ENCODE peak calls at places on chromosomes 7 and 10, in nine cellular contexts. Z is foreskin fibroblast; R is lower leg skin; I is mesothelial cell of epicardium; K is endothelial cell; F is H9; E is astrocyte of the cerebellum; J is CD8-positive, alpha-beta T cell; M is AG04449. N is an unnamed sample.
A peak's percentile ranks its signal among the peaks of the same experiment; 100 is the strongest.

GRCh38 chr10:79940431-79940830 is 8.5 kb downstream of the SFTPD start:
- DNase-seq in F (no peak), R (no peak), Z (no peak), E (no peak), J (no peak), I (no peak), K (peak; percentile 1), M (no peak), N (no peak)

GRCh38 chr7:13879994-13880686 is 109.3 kb downstream of the ETV1 start:
- DNase-seq in Z (peak; percentile 74), K (no peak), M (no peak), J (no peak), I (no peak), E (no peak), F (no peak), R (no peak), N (no peak)

GRCh38 chr10:85795460-85795859 is 571.1 kb downstream of the GRID1 start:
- DNase-seq in J (no peak), M (no peak), Z (no peak), I (no peak), R (no peak), K (no peak), F (no peak), E (no peak), N (no peak)

GRCh38 chr10:49298666-49298989 is 342 bp upstream of the C10orf71 start:
- DNase-seq in M (no peak), J (no peak), F (no peak), K (no peak), E (no peak), I (no peak), Z (peak; percentile 12), R (no peak), N (no peak)

GRCh38 chr10:27747096-27747451 is 1.5 kb upstream of the MKX start:
- DNase-seq in I (no peak), M (no peak), K (peak; percentile 15), R (no peak), Z (peak; percentile 12), F (peak; percentile 38), J (no peak), E (no peak), N (peak; percentile 19)

GRCh38 chr7:92925876-92926696 is 89.7 kb upstream of the CDK6 start:
- DNase-seq in M (no peak), R (no peak), K (no peak), Z (peak; percentile 8), E (no peak), F (peak; percentile 78), J (no peak), I (no peak), N (peak; percentile 26)

GRCh38 chr7:155850730-155851678 is 38.7 kb upstream of the SHH start:
- DNase-seq in E (no peak), I (peak; percentile 16), K (no peak), F (no peak), M (no peak), Z (no peak), R (no peak), J (no peak), N (no peak)

GRCh38 chr7:92391071-92391470 is 56.2 kb upstream of the GATAD1 start:
- DNase-seq in M (no peak), I (no peak), Z (no peak), E (no peak), F (no peak), K (no peak), R (no peak), J (no peak), N (no peak)

GRCh38 chr7:20296444-20296843 is 34.3 kb upstream of the ITGB8 start:
- DNase-seq in E (no peak), J (no peak), R (no peak), K (no peak), F (no peak), Z (no peak), M (no peak), I (no peak), N (no peak)

GRCh38 chr7:106284516-106285050 is at the start of gene NAMPT:
- DNase-seq in E (no peak), Z (peak; percentile 59), F (peak; percentile 69), J (no peak), R (peak; percentile 21), I (no peak), M (no peak), K (peak; percentile 55), N (peak; percentile 65)

GRCh38 chr10:47423476-47423875 is 39.4 kb upstream of the ZNF488 start:
- DNase-seq in J (no peak), K (no peak), I (no peak), Z (no peak), F (peak; percentile 35), R (no peak), M (no peak), E (no peak), N (no peak)

GRCh38 chr7:39504963-39505362 is 61.2 kb upstream of the YAE1 start:
- DNase-seq in F (no peak), J (no peak), K (no peak), E (no peak), R (no peak), Z (peak; percentile 76), I (no peak), M (peak; percentile 7), N (no peak)

GRCh38 chr7:450741-451140 is 68.9 kb downstream of the PDGFA start:
- DNase-seq in I (no peak), F (no peak), R (no peak), J (no peak), Z (no peak), K (no peak), M (no peak), E (no peak), N (no peak)

GRCh38 chr10:2222631-2223030 is 485.3 kb upstream of the ADARB2 start:
- DNase-seq in E (no peak), J (no peak), R (no peak), F (no peak), K (no peak), M (no peak), I (no peak), Z (no peak), N (no peak)

GRCh38 chr10:106973716-106974115 is 190.8 kb downstream of the SORCS1 start:
- DNase-seq in F (no peak), E (no peak), Z (no peak), K (no peak), I (no peak), M (no peak), J (no peak), R (no peak), N (no peak)

GRCh38 chr7:156419782-156420181 is 220.8 kb upstream of the RNF32 start:
- DNase-seq in J (no peak), R (no peak), I (no peak), M (no peak), K (no peak), F (no peak), E (no peak), Z (no peak), N (no peak)

GRCh38 chr10:5618829-5619228 is 47.6 kb downstream of the ASB13 start:
- DNase-seq in I (no peak), E (no peak), K (no peak), Z (peak; percentile 71), M (no peak), F (no peak), R (peak; percentile 51), J (no peak), N (no peak)

GRCh38 chr10:98369801-98370200 is 45.2 kb downstream of the PYROXD2 start:
- DNase-seq in R (no peak), I (no peak), M (no peak), F (no peak), J (no peak), E (no peak), Z (no peak), K (no peak), N (no peak)

GRCh38 chr7:46544396-46545008 is 623.4 kb upstream of the IGFBP3 start:
- DNase-seq in I (no peak), Z (peak; percentile 71), J (no peak), E (peak; percentile 57), F (no peak), K (no peak), R (no peak), M (no peak), N (no peak)

GRCh38 chr10:14009315-14010082 is 321.2 kb downstream of the FRMD4A start:
- DNase-seq in M (peak; percentile 52), I (no peak), R (no peak), E (peak; percentile 96), J (peak; percentile 32), K (no peak), Z (peak; percentile 86), F (no peak), N (no peak)

GRCh38 chr10:110725809-110726641 is 81.9 kb downstream of the RBM20 start:
- DNase-seq in Z (peak; percentile 23), F (no peak), R (no peak), I (no peak), K (no peak), E (no peak), M (no peak), J (no peak), N (peak; percentile 77)
- TF ChIP-seq CTCF in Z (no peak), F (no peak), R (no peak), I (no peak), K (no peak), E (no peak), M (no peak), J (no peak), N (no peak)

DNA sequence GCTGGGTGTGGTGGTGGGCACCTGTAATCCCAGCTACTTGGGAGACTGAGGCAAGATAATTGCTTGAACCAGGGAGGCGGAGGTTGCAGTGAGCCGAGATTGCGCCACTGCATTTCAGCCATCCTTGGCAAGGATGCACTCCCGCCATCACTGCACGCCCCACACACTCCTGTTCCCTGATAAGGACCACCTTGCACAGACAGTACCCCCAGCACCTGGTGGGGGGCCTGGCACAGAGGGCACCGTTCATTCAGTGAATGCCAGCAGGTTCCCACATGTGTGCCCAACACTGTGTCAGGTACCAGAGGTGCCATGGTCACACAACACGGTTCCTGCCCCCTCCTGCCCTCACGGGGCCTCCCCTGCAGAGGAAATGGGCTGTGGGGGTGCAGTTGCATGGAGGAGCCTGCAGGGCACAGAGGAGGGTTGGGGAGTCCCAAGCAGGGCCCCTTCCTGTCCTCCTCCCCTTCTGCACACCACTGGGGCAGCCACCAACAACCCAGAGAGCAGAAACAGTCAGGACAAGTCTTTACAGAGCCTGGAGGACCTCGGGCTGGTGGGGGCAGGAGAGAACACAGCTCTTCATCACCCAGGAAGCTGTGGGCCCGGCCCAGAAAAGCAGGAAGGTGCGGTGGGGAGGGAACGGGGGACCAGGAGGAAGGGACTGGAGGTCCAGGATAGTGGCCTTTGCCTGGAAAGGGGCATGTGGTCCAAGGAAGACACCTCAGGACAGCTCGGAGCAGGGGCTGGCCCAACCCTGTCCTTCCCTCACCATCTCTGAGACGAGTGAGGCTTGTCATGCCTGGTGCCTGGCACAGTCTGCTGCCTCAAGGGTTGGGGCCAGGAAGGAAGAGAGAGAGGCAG is 7.1 kb downstream of the CRYGN start:
- DNase-seq in Z (no peak), M (no peak), K (no peak), F (no peak), J (peak; percentile 36), E (no peak), I (no peak), R (no peak), N (no peak)
- TF ChIP-seq CTCF in Z (no peak), M (peak; percentile 16), K (no peak), F (peak; percentile 35), J (peak; percentile 44), E (peak; percentile 14), I (no peak), R (no peak), N (peak; percentile 13)

GRCh38 chr7:22853674-22854157 is 31.1 kb upstream of the TOMM7 start:
- DNase-seq in J (no peak), M (no peak), E (no peak), I (peak; percentile 38), Z (no peak), R (peak; percentile 41), K (no peak), F (peak; percentile 62), N (no peak)
- TF ChIP-seq CTCF in J (no peak), M (peak; percentile 29), E (peak; percentile 54), I (no peak), Z (peak; percentile 31), R (no peak), K (no peak), F (no peak), N (no peak)

GRCh38 chr10:90288403-90288933 is 569.4 kb downstream of the HTR7 start:
- DNase-seq in E (peak; percentile 53), M (no peak), K (no peak), R (no peak), I (no peak), F (no peak), J (no peak), Z (peak; percentile 82), N (no peak)
- TF ChIP-seq CTCF in E (peak; percentile 55), M (peak; percentile 31), K (no peak), R (no peak), I (no peak), F (peak; percentile 66), J (no peak), Z (peak; percentile 29), N (no peak)